ENCODE peak calls at places on chromosome 1, in seven cellular contexts. D, O, Q, S, T, U and M are unnamed samples.

GRCh38 chr1:177128665-177129281 is 35.7 kb downstream of the ASTN1 start:
- DNase-seq in D (no peak), O (no peak), Q (no peak), S (no peak), T (no peak), U (no peak), M (no peak)

GRCh38 chr1:56446531-56447098 is 132.7 kb downstream of the PLPP3 start:
- DNase-seq in D (no peak), O (no peak), Q (no peak), S (no peak), T (no peak), U (peak), M (no peak)

GRCh38 chr1:232899278-232899677 is 51.1 kb upstream of the NTPCR start:
- DNase-seq in D (no peak), O (no peak), Q (no peak), S (no peak), T (no peak), U (no peak), M (peak)

GRCh38 chr1:181010789-181011188 is 11.9 kb downstream of the STX6 start:
- DNase-seq in D (no peak), O (no peak), Q (no peak), S (no peak), T (peak), U (peak), M (no peak)

GRCh38 chr1:33996281-33996680 is 132.4 kb downstream of the HMGB4 start:
- DNase-seq in D (no peak), O (no peak), Q (no peak), S (no peak), T (no peak), U (no peak), M (no peak)

GRCh38 chr1:38152351-38153082 is 105.9 kb upstream of the POU3F1 start:
- DNase-seq in D (no peak), O (no peak), Q (no peak), S (no peak), T (no peak), U (no peak), M (peak)

GRCh38 chr1:114750780-114751179 is 7.0 kb downstream of the CSDE1 start:
- DNase-seq in D (no peak), O (no peak), Q (no peak), S (no peak), T (no peak), U (peak), M (no peak)

GRCh38 chr1:73801912-73802429 is 396.0 kb downstream of the LRRIQ3 start:
- DNase-seq in D (no peak), O (no peak), Q (no peak), S (no peak), T (no peak), U (no peak), M (no peak)

GRCh38 chr1:119878171-119878570 is 18.1 kb downstream of the ADAM30 start:
- DNase-seq in D (no peak), O (no peak), Q (no peak), S (no peak), T (no peak), U (no peak), M (no peak)

GRCh38 chr1:216670118-216670870 is 52.9 kb downstream of the ESRRG start:
- DNase-seq in D (no peak), O (no peak), Q (no peak), S (no peak), T (no peak), U (peak), M (no peak)

GRCh38 chr1:155591770-155592169 is 18.2 kb upstream of the MSTO1 start:
- DNase-seq in D (no peak), O (peak), Q (no peak), S (peak), T (no peak), U (peak), M (peak)

GRCh38 chr1:6287029-6287428 is 26.1 kb upstream of the GPR153 start:
- DNase-seq in D (no peak), O (no peak), Q (no peak), S (no peak), T (no peak), U (no peak), M (no peak)

GRCh38 chr1:157363660-157364140 is 188.6 kb downstream of the FCRL5 start:
- DNase-seq in D (no peak), O (no peak), Q (no peak), S (no peak), T (no peak), U (peak), M (no peak)

GRCh38 chr1:243254233-243254926 is 701 bp downstream of the CEP170 start:
- DNase-seq in D (peak), O (peak), Q (peak), S (peak), T (no peak), U (peak), M (peak)

GRCh38 chr1:207321790-207322530 is 482 bp downstream of the CD55 start:
- DNase-seq in D (no peak), O (no peak), Q (no peak), S (no peak), T (no peak), U (peak), M (no peak)

GRCh38 chr1:230668227-230668626 is 25.9 kb downstream of the COG2 start:
- DNase-seq in D (no peak), O (no peak), Q (no peak), S (no peak), T (no peak), U (no peak), M (no peak)

GRCh38 chr1:242524571-242525359 is at the start of gene PLD5:
- DNase-seq in D (no peak), O (no peak), Q (no peak), S (no peak), T (no peak), U (no peak), M (no peak)